ENCODE peak calls at places on chromosomes 7 and 10, in nine cellular contexts. One of them, this sample, is unnamed.
A peak's percentile ranks its signal among the peaks of the same experiment; 100 is the strongest.

GRCh38 chr7:5780801-5781496 is 514 bp downstream of the RNF216 start:
- DNase-seq in endothelial cell of umbilical vein: peak; percentile 46
- DNase-seq in stomach: peak; percentile 45
- DNase-seq in cardiac muscle cell: peak; percentile 36
- DNase-seq in esophagus muscularis mucosa: no peak
- DNase-seq in CD14-positive monocyte: no peak
- DNase-seq in RWPE1: peak; percentile 38
- DNase-seq in progenitor cell of endocrine pancreas: peak; percentile 43
- DNase-seq in activated B cell treated with CpG ODN at 0.5 μM for 24 hours: no peak
- DNase-seq in this sample: no peak

GRCh38 chr10:25157650-25158049 is 17.2 kb upstream of the GPR158 start:
- DNase-seq in CD14-positive monocyte: no peak
- DNase-seq in stomach: no peak
- DNase-seq in cardiac muscle cell: no peak
- DNase-seq in esophagus muscularis mucosa: no peak
- DNase-seq in RWPE1: no peak
- DNase-seq in endothelial cell of umbilical vein: no peak
- DNase-seq in activated B cell treated with CpG ODN at 0.5 μM for 24 hours: no peak
- DNase-seq in progenitor cell of endocrine pancreas: no peak
- DNase-seq in this sample: no peak

GRCh38 chr7:41476117-41476803 is 226.6 kb downstream of the INHBA start:
- DNase-seq in endothelial cell of umbilical vein: peak; percentile 11
- DNase-seq in activated B cell treated with CpG ODN at 0.5 μM for 24 hours: no peak
- DNase-seq in progenitor cell of endocrine pancreas: no peak
- DNase-seq in esophagus muscularis mucosa: no peak
- DNase-seq in RWPE1: no peak
- DNase-seq in CD14-positive monocyte: no peak
- DNase-seq in cardiac muscle cell: no peak
- DNase-seq in stomach: no peak
- DNase-seq in this sample: no peak

GRCh38 chr10:76336213-76336963 is 905.0 kb downstream of the LRMDA start:
- DNase-seq in cardiac muscle cell: no peak
- DNase-seq in activated B cell treated with CpG ODN at 0.5 μM for 24 hours: no peak
- DNase-seq in CD14-positive monocyte: no peak
- DNase-seq in esophagus muscularis mucosa: no peak
- DNase-seq in progenitor cell of endocrine pancreas: no peak
- DNase-seq in RWPE1: no peak
- DNase-seq in stomach: no peak
- DNase-seq in endothelial cell of umbilical vein: peak; percentile 79
- DNase-seq in this sample: no peak

GRCh38 chr10:48464871-48465736 is 139.8 kb downstream of the ARHGAP22 start:
- DNase-seq in progenitor cell of endocrine pancreas: no peak
- DNase-seq in stomach: peak; percentile 17
- DNase-seq in endothelial cell of umbilical vein: no peak
- DNase-seq in CD14-positive monocyte: peak; percentile 42
- DNase-seq in activated B cell treated with CpG ODN at 0.5 μM for 24 hours: peak; percentile 9
- DNase-seq in RWPE1: no peak
- DNase-seq in esophagus muscularis mucosa: no peak
- DNase-seq in cardiac muscle cell: no peak
- DNase-seq in this sample: no peak

GRCh38 chr7:159246702-159247480 is 102.2 kb upstream of the VIPR2 start:
- DNase-seq in endothelial cell of umbilical vein: no peak
- DNase-seq in RWPE1: no peak
- DNase-seq in activated B cell treated with CpG ODN at 0.5 μM for 24 hours: no peak
- DNase-seq in esophagus muscularis mucosa: no peak
- DNase-seq in progenitor cell of endocrine pancreas: no peak
- DNase-seq in cardiac muscle cell: no peak
- DNase-seq in stomach: no peak
- DNase-seq in CD14-positive monocyte: no peak
- DNase-seq in this sample: no peak

GRCh38 chr10:44752451-44753441 is 158.4 kb upstream of the TMEM72 start:
- DNase-seq in CD14-positive monocyte: no peak
- DNase-seq in progenitor cell of endocrine pancreas: no peak
- DNase-seq in endothelial cell of umbilical vein: peak; percentile 80
- DNase-seq in stomach: no peak
- DNase-seq in cardiac muscle cell: peak; percentile 78
- DNase-seq in RWPE1: no peak
- DNase-seq in activated B cell treated with CpG ODN at 0.5 μM for 24 hours: no peak
- DNase-seq in esophagus muscularis mucosa: no peak
- DNase-seq in this sample: no peak

GRCh38 chr7:135923700-135924261 is 53.4 kb downstream of the MTPN start:
- DNase-seq in stomach: no peak
- DNase-seq in RWPE1: peak; percentile 75
- DNase-seq in CD14-positive monocyte: peak; percentile 59
- DNase-seq in esophagus muscularis mucosa: peak; percentile 60
- DNase-seq in endothelial cell of umbilical vein: peak; percentile 89
- DNase-seq in progenitor cell of endocrine pancreas: no peak
- DNase-seq in cardiac muscle cell: peak; percentile 83
- DNase-seq in activated B cell treated with CpG ODN at 0.5 μM for 24 hours: no peak
- DNase-seq in this sample: no peak

GRCh38 chr10:30990351-30990750 is 41.3 kb downstream of the ZNF438 start:
- DNase-seq in RWPE1: no peak
- DNase-seq in activated B cell treated with CpG ODN at 0.5 μM for 24 hours: no peak
- DNase-seq in cardiac muscle cell: no peak
- DNase-seq in stomach: no peak
- DNase-seq in endothelial cell of umbilical vein: no peak
- DNase-seq in progenitor cell of endocrine pancreas: no peak
- DNase-seq in esophagus muscularis mucosa: no peak
- DNase-seq in CD14-positive monocyte: no peak
- DNase-seq in this sample: no peak

GRCh38 chr7:148142660-148143248 is 447.8 kb upstream of the C7orf33 start:
- DNase-seq in activated B cell treated with CpG ODN at 0.5 μM for 24 hours: no peak
- DNase-seq in stomach: no peak
- DNase-seq in CD14-positive monocyte: no peak
- DNase-seq in progenitor cell of endocrine pancreas: peak; percentile 14
- DNase-seq in cardiac muscle cell: peak; percentile 65
- DNase-seq in RWPE1: no peak
- DNase-seq in endothelial cell of umbilical vein: no peak
- DNase-seq in esophagus muscularis mucosa: no peak
- DNase-seq in this sample: no peak

GRCh38 chr10:126259883-126260282 is 128.4 kb downstream of the ADAM12 start:
- DNase-seq in esophagus muscularis mucosa: no peak
- DNase-seq in cardiac muscle cell: no peak
- DNase-seq in progenitor cell of endocrine pancreas: no peak
- DNase-seq in endothelial cell of umbilical vein: no peak
- DNase-seq in RWPE1: no peak
- DNase-seq in stomach: no peak
- DNase-seq in CD14-positive monocyte: no peak
- DNase-seq in activated B cell treated with CpG ODN at 0.5 μM for 24 hours: no peak
- DNase-seq in this sample: no peak

GRCh38 chr7:84105582-84105981 is 89.0 kb downstream of the SEMA3A start:
- DNase-seq in cardiac muscle cell: peak; percentile 19
- DNase-seq in stomach: no peak
- DNase-seq in esophagus muscularis mucosa: no peak
- DNase-seq in progenitor cell of endocrine pancreas: no peak
- DNase-seq in CD14-positive monocyte: no peak
- DNase-seq in RWPE1: no peak
- DNase-seq in endothelial cell of umbilical vein: peak; percentile 63
- DNase-seq in activated B cell treated with CpG ODN at 0.5 μM for 24 hours: no peak
- DNase-seq in this sample: no peak

GRCh38 chr7:13850185-13850752 is 139.2 kb downstream of the ETV1 start:
- DNase-seq in RWPE1: peak; percentile 87
- DNase-seq in stomach: no peak
- DNase-seq in cardiac muscle cell: peak; percentile 95
- DNase-seq in CD14-positive monocyte: peak; percentile 73
- DNase-seq in endothelial cell of umbilical vein: peak; percentile 82
- DNase-seq in progenitor cell of endocrine pancreas: no peak
- DNase-seq in activated B cell treated with CpG ODN at 0.5 μM for 24 hours: no peak
- DNase-seq in esophagus muscularis mucosa: no peak
- DNase-seq in this sample: no peak

GRCh38 chr7:16051561-16052280 is 365.2 kb upstream of the MEOX2 start:
- DNase-seq in progenitor cell of endocrine pancreas: no peak
- DNase-seq in cardiac muscle cell: peak; percentile 78
- DNase-seq in CD14-positive monocyte: no peak
- DNase-seq in activated B cell treated with CpG ODN at 0.5 μM for 24 hours: no peak
- DNase-seq in endothelial cell of umbilical vein: no peak
- DNase-seq in RWPE1: no peak
- DNase-seq in stomach: no peak
- DNase-seq in esophagus muscularis mucosa: no peak
- DNase-seq in this sample: no peak

GRCh38 chr7:47557317-47557985 is 24.5 kb downstream of the TNS3 start:
- DNase-seq in RWPE1: peak; percentile 87
- DNase-seq in activated B cell treated with CpG ODN at 0.5 μM for 24 hours: no peak
- DNase-seq in endothelial cell of umbilical vein: no peak
- DNase-seq in progenitor cell of endocrine pancreas: no peak
- DNase-seq in CD14-positive monocyte: no peak
- DNase-seq in stomach: no peak
- DNase-seq in cardiac muscle cell: peak; percentile 62
- DNase-seq in esophagus muscularis mucosa: no peak
- DNase-seq in this sample: no peak

GRCh38 chr10:16519250-16519907 is 2.3 kb downstream of the C1QL3 start:
- DNase-seq in CD14-positive monocyte: no peak
- DNase-seq in stomach: no peak
- DNase-seq in esophagus muscularis mucosa: no peak
- DNase-seq in RWPE1: no peak
- DNase-seq in cardiac muscle cell: no peak
- DNase-seq in progenitor cell of endocrine pancreas: no peak
- DNase-seq in activated B cell treated with CpG ODN at 0.5 μM for 24 hours: no peak
- DNase-seq in endothelial cell of umbilical vein: no peak
- DNase-seq in this sample: no peak

GRCh38 chr10:30324448-30325110 is 24.5 kb downstream of the MTPAP start:
- DNase-seq in endothelial cell of umbilical vein: no peak
- DNase-seq in RWPE1: no peak
- DNase-seq in stomach: no peak
- DNase-seq in cardiac muscle cell: no peak
- DNase-seq in activated B cell treated with CpG ODN at 0.5 μM for 24 hours: no peak
- DNase-seq in progenitor cell of endocrine pancreas: no peak
- DNase-seq in CD14-positive monocyte: no peak
- DNase-seq in esophagus muscularis mucosa: no peak
- DNase-seq in this sample: no peak

GRCh38 chr7:127792528-127793342 is 140.7 kb downstream of the SND1 start:
- DNase-seq in endothelial cell of umbilical vein: no peak
- DNase-seq in stomach: peak; percentile 40
- DNase-seq in RWPE1: no peak
- DNase-seq in CD14-positive monocyte: no peak
- DNase-seq in esophagus muscularis mucosa: no peak
- DNase-seq in activated B cell treated with CpG ODN at 0.5 μM for 24 hours: no peak
- DNase-seq in cardiac muscle cell: no peak
- DNase-seq in progenitor cell of endocrine pancreas: peak; percentile 10
- DNase-seq in this sample: no peak

GRCh38 chr7:11830004-11830403 is 2.0 kb downstream of the THSD7A start:
- DNase-seq in cardiac muscle cell: no peak
- DNase-seq in CD14-positive monocyte: no peak
- DNase-seq in RWPE1: no peak
- DNase-seq in activated B cell treated with CpG ODN at 0.5 μM for 24 hours: no peak
- DNase-seq in progenitor cell of endocrine pancreas: no peak
- DNase-seq in stomach: no peak
- DNase-seq in endothelial cell of umbilical vein: peak; percentile 25
- DNase-seq in esophagus muscularis mucosa: no peak
- DNase-seq in this sample: no peak

DNA sequence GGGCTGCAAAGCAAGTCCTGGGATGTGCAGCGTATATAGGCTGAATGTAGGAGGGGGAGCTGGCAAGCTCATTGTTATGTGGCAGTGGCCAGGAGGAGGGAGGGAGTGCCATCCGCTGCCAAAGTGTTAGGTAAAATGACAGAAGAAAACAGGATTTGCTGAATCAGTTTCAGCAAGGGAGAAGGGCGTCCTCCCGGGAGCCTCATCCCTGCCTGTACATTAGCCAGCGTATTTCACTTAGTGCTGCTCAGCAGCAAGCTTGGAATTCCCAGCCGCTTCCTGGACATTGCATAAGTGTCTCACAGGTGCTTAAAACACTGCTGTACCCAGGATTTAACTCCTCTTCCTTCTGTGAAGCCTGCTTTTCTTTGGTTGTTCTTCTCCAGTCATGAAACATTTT is 2.5 kb downstream of the NIPSNAP2 start:
- DNase-seq in esophagus muscularis mucosa: no peak
- DNase-seq in CD14-positive monocyte: no peak
- DNase-seq in progenitor cell of endocrine pancreas: no peak
- DNase-seq in endothelial cell of umbilical vein: no peak
- DNase-seq in cardiac muscle cell: no peak
- DNase-seq in stomach: no peak
- DNase-seq in activated B cell treated with CpG ODN at 0.5 μM for 24 hours: no peak
- DNase-seq in RWPE1: no peak
- DNase-seq in this sample: no peak
- TF ChIP-seq CTCF in esophagus muscularis mucosa: no peak
- TF ChIP-seq CTCF in CD14-positive monocyte: no peak
- TF ChIP-seq CTCF in progenitor cell of endocrine pancreas: no peak
- TF ChIP-seq CTCF in endothelial cell of umbilical vein: no peak
- TF ChIP-seq CTCF in cardiac muscle cell: no peak
- TF ChIP-seq CTCF in stomach: no peak
- TF ChIP-seq CTCF in activated B cell treated with CpG ODN at 0.5 μM for 24 hours: no peak
- TF ChIP-seq CTCF in RWPE1: no peak
- TF ChIP-seq CTCF in this sample: no peak

GRCh38 chr10:19954601-19955000 is 138.4 kb downstream of the PLXDC2 start:
- DNase-seq in activated B cell treated with CpG ODN at 0.5 μM for 24 hours: no peak
- DNase-seq in progenitor cell of endocrine pancreas: no peak
- DNase-seq in RWPE1: no peak
- DNase-seq in CD14-positive monocyte: no peak
- DNase-seq in endothelial cell of umbilical vein: no peak
- DNase-seq in stomach: no peak
- DNase-seq in cardiac muscle cell: no peak
- DNase-seq in esophagus muscularis mucosa: no peak
- DNase-seq in this sample: no peak
- TF ChIP-seq CTCF in activated B cell treated with CpG ODN at 0.5 μM for 24 hours: no peak
- TF ChIP-seq CTCF in progenitor cell of endocrine pancreas: no peak
- TF ChIP-seq CTCF in RWPE1: no peak
- TF ChIP-seq CTCF in CD14-positive monocyte: no peak
- TF ChIP-seq CTCF in endothelial cell of umbilical vein: no peak
- TF ChIP-seq CTCF in stomach: no peak
- TF ChIP-seq CTCF in cardiac muscle cell: no peak
- TF ChIP-seq CTCF in esophagus muscularis mucosa: no peak
- TF ChIP-seq CTCF in this sample: no peak

GRCh38 chr10:46035923-46036849 is 5.8 kb upstream of the NCOA4 start:
- DNase-seq in activated B cell treated with CpG ODN at 0.5 μM for 24 hours: no peak
- DNase-seq in esophagus muscularis mucosa: no peak
- DNase-seq in RWPE1: no peak
- DNase-seq in stomach: no peak
- DNase-seq in progenitor cell of endocrine pancreas: no peak
- DNase-seq in cardiac muscle cell: no peak
- DNase-seq in endothelial cell of umbilical vein: peak; percentile 60
- DNase-seq in CD14-positive monocyte: no peak
- DNase-seq in this sample: no peak
- TF ChIP-seq CTCF in activated B cell treated with CpG ODN at 0.5 μM for 24 hours: no peak
- TF ChIP-seq CTCF in esophagus muscularis mucosa: no peak
- TF ChIP-seq CTCF in RWPE1: no peak
- TF ChIP-seq CTCF in stomach: no peak
- TF ChIP-seq CTCF in progenitor cell of endocrine pancreas: no peak
- TF ChIP-seq CTCF in cardiac muscle cell: no peak
- TF ChIP-seq CTCF in endothelial cell of umbilical vein: no peak
- TF ChIP-seq CTCF in CD14-positive monocyte: no peak
- TF ChIP-seq CTCF in this sample: no peak

GRCh38 chr7:108246227-108246837 is 116.2 kb upstream of the LAMB4 start:
- DNase-seq in esophagus muscularis mucosa: no peak
- DNase-seq in cardiac muscle cell: peak; percentile 88
- DNase-seq in RWPE1: peak; percentile 59
- DNase-seq in progenitor cell of endocrine pancreas: no peak
- DNase-seq in activated B cell treated with CpG ODN at 0.5 μM for 24 hours: no peak
- DNase-seq in CD14-positive monocyte: no peak
- DNase-seq in endothelial cell of umbilical vein: peak; percentile 91
- DNase-seq in stomach: peak; percentile 28
- DNase-seq in this sample: no peak
- TF ChIP-seq CTCF in esophagus muscularis mucosa: no peak
- TF ChIP-seq CTCF in cardiac muscle cell: peak; percentile 15
- TF ChIP-seq CTCF in RWPE1: no peak
- TF ChIP-seq CTCF in progenitor cell of endocrine pancreas: no peak
- TF ChIP-seq CTCF in activated B cell treated with CpG ODN at 0.5 μM for 24 hours: no peak
- TF ChIP-seq CTCF in CD14-positive monocyte: no peak
- TF ChIP-seq CTCF in endothelial cell of umbilical vein: no peak
- TF ChIP-seq CTCF in stomach: no peak
- TF ChIP-seq CTCF in this sample: no peak